ENCODE peak calls at places on chromosomes 16 and 17, in four cellular contexts. M, R, S and D are unnamed samples.

GRCh38 chr17:50157891-50158290 is 7.4 kb upstream of the PPP1R9B start:
- DNase-seq in S (no peak), M (no peak), R (no peak), D (no peak)

GRCh38 chr17:37774508-37774907 is 29.6 kb upstream of the HNF1B start:
- DNase-seq in M (no peak), R (no peak), S (no peak), D (no peak)

GRCh38 chr16:23679274-23679985 is 741 bp downstream of the PLK1 start:
- DNase-seq in S (no peak), R (no peak), M (no peak), D (peak)

GRCh38 chr16:53692146-53692545 is 11.5 kb downstream of the RPGRIP1L start:
- DNase-seq in S (no peak), R (no peak), M (no peak), D (no peak)

GRCh38 chr16:85423186-85423550 is 190.0 kb upstream of the GSE1 start:
- DNase-seq in S (no peak), R (no peak), M (no peak), D (no peak)

GRCh38 chr16:35186045-35186759 is 1726.8 kb downstream of the TP53TG3F start:
- DNase-seq in M (no peak), S (no peak), R (no peak), D (no peak)

GRCh38 chr16:67530013-67530939 is 1.6 kb downstream of the RIPOR1 start:
- DNase-seq in R (no peak), S (peak), M (no peak), D (no peak)

GRCh38 chr16:84829168-84829965 is 9.6 kb downstream of the CRISPLD2 start:
- DNase-seq in R (no peak), M (no peak), S (no peak), D (no peak)

GRCh38 chr16:68948230-68948910 is 105.0 kb downstream of the TANGO6 start:
- DNase-seq in M (no peak), R (no peak), S (no peak), D (no peak)

GRCh38 chr17:42120161-42121065 is 754 bp downstream of the KAT2A start:
- DNase-seq in S (no peak), M (no peak), R (no peak), D (no peak)

GRCh38 chr16:86631441-86631840 is 53.1 kb downstream of the FOXL1 start:
- DNase-seq in S (no peak), M (no peak), R (no peak), D (no peak)

GRCh38 chr17:55731586-55732250 is 9.1 kb upstream of the TMEM100 start:
- DNase-seq in R (no peak), S (no peak), M (peak), D (no peak)

GRCh38 chr16:82936941-82937551 is 310.3 kb downstream of the CDH13 start:
- DNase-seq in M (peak), S (no peak), R (no peak), D (no peak)

GRCh38 chr17:78718575-78719209 is 63.4 kb downstream of the CYTH1 start:
- DNase-seq in R (no peak), S (no peak), M (no peak), D (no peak)

GRCh38 chr17:57811633-57812280 is 38.1 kb downstream of the MRPS23 start:
- DNase-seq in M (no peak), S (no peak), R (no peak), D (no peak)

GRCh38 chr17:73293480-73293911 is 18.3 kb downstream of the CDC42EP4 start:
- DNase-seq in M (no peak), R (peak), S (no peak), D (no peak)

GRCh38 chr17:14070344-14071007 is 1.2 kb downstream of the COX10 start:
- DNase-seq in M (no peak), S (no peak), R (no peak), D (no peak)

GRCh38 chr17:36743130-36743529 is 141.7 kb downstream of the MRM1 start:
- DNase-seq in S (no peak), M (no peak), R (no peak), D (no peak)

GRCh38 chr16:89004209-89004831 is 27.3 kb upstream of the CBFA2T3 start:
- DNase-seq in R (no peak), S (no peak), M (peak), D (no peak)

GRCh38 chr17:58338907-58339774 is 10.5 kb upstream of the TSPOAP1 start:
- DNase-seq in R (no peak), M (no peak), S (no peak), D (peak)

GRCh38 chr16:10333321-10334032 is 52.4 kb upstream of the ATF7IP2 start:
- DNase-seq in M (no peak), R (no peak), S (no peak), D (no peak)

GRCh38 chr17:80945736-80946135 is 45.9 kb upstream of the CHMP6 start:
- DNase-seq in M (no peak), R (no peak), S (no peak), D (no peak)

GRCh38 chr16:23863511-23864422 is 28.0 kb downstream of the PRKCB start:
- DNase-seq in R (no peak), M (no peak), S (no peak), D (peak)

GRCh38 chr17:13395346-13395745 is 206.4 kb downstream of the HS3ST3A1 start:
- DNase-seq in R (no peak), S (no peak), M (no peak), D (no peak)